ENCODE peak calls at places on chromosome 5, in nine cellular contexts. F is adrenal gland, Z is ovary, S is foreskin fibroblast, Q is lower leg skin, H is right atrium auricular region, C is GM06990, D is HCT116, X is A673. E is an unnamed sample.

GRCh38 chr5:120823316-120823715 is 359.2 kb downstream of the PRR16 start:
- DNase-seq in F (no peak), Z (no peak), S (peak), Q (no peak), H (no peak), C (no peak), D (no peak), X (no peak), E (no peak)

GRCh38 chr5:175590471-175590881 is 67.4 kb upstream of the HRH2 start:
- DNase-seq in F (peak), Z (no peak), S (peak), Q (no peak), H (no peak), C (no peak), D (no peak), X (peak), E (no peak)

GRCh38 chr5:158619083-158619788 is 480.5 kb downstream of the EBF1 start:
- DNase-seq in F (no peak), Z (no peak), S (peak), Q (no peak), H (no peak), C (no peak), D (no peak), X (no peak), E (peak)

GRCh38 chr5:174520420-174521396 is 203.7 kb upstream of the MSX2 start:
- DNase-seq in F (peak), Z (no peak), S (no peak), Q (no peak), H (peak), C (no peak), D (peak), X (no peak), E (no peak)

GRCh38 chr5:84274585-84275468 is 109.9 kb downstream of the EDIL3 start:
- DNase-seq in F (peak), Z (no peak), S (peak), Q (peak), H (no peak), C (no peak), D (peak), X (peak), E (peak)

GRCh38 chr5:30959238-30959637 is 234.2 kb upstream of the CDH6 start:
- DNase-seq in F (no peak), Z (no peak), S (no peak), Q (no peak), H (no peak), C (no peak), D (no peak), X (no peak), E (no peak)

GRCh38 chr5:132076202-132076830 is 2.7 kb downstream of the CSF2 start:
- DNase-seq in F (no peak), Z (no peak), S (no peak), Q (no peak), H (no peak), C (no peak), D (no peak), X (no peak), E (no peak)

GRCh38 chr5:11166906-11167305 is 405.9 kb upstream of the DAP start:
- DNase-seq in F (peak), Z (no peak), S (no peak), Q (no peak), H (no peak), C (no peak), D (no peak), X (no peak), E (no peak)

GRCh38 chr5:6583049-6583880 is 49.6 kb downstream of the NSUN2 start:
- DNase-seq in F (peak), Z (peak), S (peak), Q (no peak), H (peak), C (peak), D (no peak), X (peak), E (peak)

GRCh38 chr5:176784218-176785165 is 25.9 kb upstream of the UNC5A start:
- DNase-seq in F (no peak), Z (no peak), S (peak), Q (no peak), H (no peak), C (no peak), D (peak), X (no peak), E (no peak)

GRCh38 chr5:19608434-19608833 is 379.6 kb downstream of the CDH18 start:
- DNase-seq in F (no peak), Z (no peak), S (no peak), Q (no peak), H (no peak), C (no peak), D (no peak), X (peak), E (no peak)

GRCh38 chr5:59020611-59021285 is 437.9 kb downstream of the RAB3C start:
- DNase-seq in F (no peak), Z (no peak), S (no peak), Q (no peak), H (no peak), C (no peak), D (no peak), X (no peak), E (no peak)

GRCh38 chr5:65876970-65877369 is 49.4 kb upstream of the ERBIN start:
- DNase-seq in F (no peak), Z (no peak), S (no peak), Q (no peak), H (no peak), C (no peak), D (no peak), X (no peak), E (no peak)

GRCh38 chr5:95486185-95486584 is 68.6 kb downstream of the SKIC3 start:
- DNase-seq in F (no peak), Z (no peak), S (no peak), Q (no peak), H (no peak), C (no peak), D (no peak), X (no peak), E (no peak)

GRCh38 chr5:179374506-179375235 is 29.4 kb upstream of the ADAMTS2 start:
- DNase-seq in F (no peak), Z (no peak), S (no peak), Q (no peak), H (no peak), C (no peak), D (no peak), X (no peak), E (no peak)

GRCh38 chr5:149117970-149118369 is 23.3 kb upstream of the ABLIM3 start:
- DNase-seq in F (no peak), Z (no peak), S (no peak), Q (no peak), H (no peak), C (no peak), D (no peak), X (no peak), E (no peak)

GRCh38 chr5:91293131-91293530 is 90.0 kb downstream of the ARRDC3 start:
- DNase-seq in F (no peak), Z (no peak), S (peak), Q (no peak), H (no peak), C (no peak), D (no peak), X (no peak), E (no peak)

GRCh38 chr5:78544531-78545200 is 103.9 kb downstream of the LHFPL2 start:
- DNase-seq in F (peak), Z (peak), S (peak), Q (no peak), H (peak), C (peak), D (no peak), X (no peak), E (no peak)

GRCh38 chr5:56757077-56757476 is 58.3 kb upstream of the MAP3K1 start:
- DNase-seq in F (no peak), Z (no peak), S (peak), Q (no peak), H (no peak), C (no peak), D (no peak), X (no peak), E (no peak)

GRCh38 chr5:111075520-111075919 is 4.0 kb downstream of the TSLP start:
- DNase-seq in F (no peak), Z (no peak), S (peak), Q (no peak), H (no peak), C (no peak), D (peak), X (peak), E (no peak)

GRCh38 chr5:157059891-157060290 is 975 bp upstream of the HAVCR1 start:
- DNase-seq in F (no peak), Z (no peak), S (peak), Q (no peak), H (no peak), C (no peak), D (no peak), X (no peak), E (no peak)

GRCh38 chr5:143913008-143913752 is 101.2 kb downstream of the HMHB1 start:
- DNase-seq in F (no peak), Z (no peak), S (peak), Q (no peak), H (no peak), C (no peak), D (no peak), X (no peak), E (no peak)

GRCh38 chr5:131008329-131008728 is 156.7 kb downstream of the HINT1 start:
- DNase-seq in F (no peak), Z (no peak), S (no peak), Q (no peak), H (no peak), C (no peak), D (no peak), X (no peak), E (no peak)

GRCh38 chr5:104452554-104452953 is 890.0 kb upstream of the NUDT12 start:
- DNase-seq in F (no peak), Z (no peak), S (no peak), Q (no peak), H (no peak), C (no peak), D (no peak), X (no peak), E (no peak)

GRCh38 chr5:67006152-67006848 is 190.3 kb downstream of the CD180 start:
- DNase-seq in F (no peak), Z (no peak), S (no peak), Q (no peak), H (no peak), C (no peak), D (no peak), X (no peak), E (no peak)

GRCh38 chr5:34657550-34657921 is 1.4 kb downstream of the RAI14 start:
- DNase-seq in F (peak), Z (peak), S (peak), Q (no peak), H (no peak), C (no peak), D (no peak), X (peak), E (no peak)

GRCh38 chr5:178277866-178278265 is 45.3 kb upstream of the PHYKPL start:
- DNase-seq in F (no peak), Z (no peak), S (no peak), Q (no peak), H (no peak), C (no peak), D (no peak), X (no peak), E (no peak)

GRCh38 chr5:8329773-8330172 is 460.8 kb downstream of the MTRR start:
- DNase-seq in F (no peak), Z (no peak), S (peak), Q (no peak), H (no peak), C (no peak), D (no peak), X (no peak), E (no peak)

GRCh38 chr5:41869150-41869738 is 981 bp downstream of the OXCT1 start:
- DNase-seq in F (peak), Z (peak), S (peak), Q (peak), H (peak), C (no peak), D (no peak), X (no peak), E (peak)

GRCh38 chr5:142678615-142679014 is 7.3 kb downstream of the FGF1 start:
- DNase-seq in F (no peak), Z (no peak), S (no peak), Q (no peak), H (no peak), C (no peak), D (no peak), X (no peak), E (no peak)

GRCh38 chr5:72266862-72267261 is 53.2 kb downstream of the MRPS27 start:
- DNase-seq in F (no peak), Z (no peak), S (no peak), Q (no peak), H (no peak), C (no peak), D (no peak), X (no peak), E (no peak)

GRCh38 chr5:175418252-175418651 is 25.7 kb downstream of the DRD1 start:
- DNase-seq in F (no peak), Z (no peak), S (no peak), Q (no peak), H (no peak), C (no peak), D (peak), X (no peak), E (no peak)

GRCh38 chr5:157431544-157432200 is 28.3 kb upstream of the NIPAL4 start:
- DNase-seq in F (peak), Z (no peak), S (peak), Q (no peak), H (no peak), C (peak), D (peak), X (peak), E (no peak)

DNA sequence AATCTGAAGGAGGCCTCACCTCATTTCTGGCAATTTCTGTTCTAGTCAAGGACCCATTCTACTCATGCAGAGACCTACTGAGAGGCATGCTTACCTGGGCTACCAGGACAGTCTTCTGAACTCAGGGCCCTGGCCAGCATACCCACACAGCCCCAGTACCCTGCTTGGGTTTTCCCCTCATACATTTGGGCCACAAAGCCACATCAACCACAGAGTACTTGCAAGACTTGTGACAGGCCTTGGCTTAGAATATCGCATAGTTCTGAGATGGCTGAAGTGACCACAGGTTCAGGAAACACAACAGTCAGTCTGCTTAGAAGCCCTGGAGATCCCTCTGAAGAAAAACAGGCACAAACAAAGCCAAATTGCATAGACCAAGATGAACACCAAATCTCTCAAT is 758.8 kb upstream of the CDH9 start:
- DNase-seq in F (no peak), Z (no peak), S (no peak), Q (no peak), H (no peak), C (no peak), D (no peak), X (no peak), E (no peak)
- H3K4me3 ChIP-seq in F (no peak), Z (no peak), S (no peak), Q (no peak), H (no peak), C (no peak), D (no peak), X (no peak), E (no peak)

GRCh38 chr5:140205216-140205615 is 30.2 kb downstream of the CYSTM1 start:
- DNase-seq in F (no peak), Z (no peak), S (peak), Q (no peak), H (no peak), C (no peak), D (no peak), X (no peak), E (no peak)

GRCh38 chr5:140208065-140208464 is 33.1 kb downstream of the CYSTM1 start:
- DNase-seq in F (no peak), Z (no peak), S (no peak), Q (no peak), H (no peak), C (no peak), D (no peak), X (no peak), E (no peak)

GRCh38 chr5:140202610-140203009 is 27.6 kb downstream of the CYSTM1 start:
- DNase-seq in F (peak), Z (no peak), S (no peak), Q (no peak), H (no peak), C (no peak), D (no peak), X (no peak), E (no peak)

GRCh38 chr5:140207250-140207954 is 32.4 kb downstream of the CYSTM1 start:
- DNase-seq in F (no peak), Z (no peak), S (no peak), Q (no peak), H (no peak), C (no peak), D (no peak), X (no peak), E (no peak)

DNA sequence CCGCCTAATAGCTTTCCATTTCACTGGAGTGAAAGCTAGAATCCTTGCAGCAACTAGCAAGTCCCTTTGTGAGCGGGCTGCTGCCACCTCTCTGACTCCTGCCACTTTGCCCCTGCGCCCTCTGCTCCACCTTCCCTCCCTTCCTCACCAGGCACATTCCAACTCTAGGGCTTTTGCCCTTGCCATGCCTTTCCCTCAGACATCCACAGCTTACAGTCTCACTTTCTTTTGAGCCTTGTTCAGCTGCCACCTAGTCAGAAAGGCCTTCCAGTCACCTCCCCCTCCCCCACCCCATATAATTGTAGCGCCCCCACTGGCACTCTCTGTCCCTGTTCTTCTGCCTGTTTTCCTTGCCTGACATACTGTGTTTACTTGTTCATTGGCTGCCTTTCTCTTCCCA is 31.0 kb downstream of the CYSTM1 start:
- DNase-seq in F (no peak), Z (no peak), S (no peak), Q (no peak), H (no peak), C (no peak), D (no peak), X (no peak), E (no peak)
- TF ChIP-seq CTCF in F (no peak), Z (no peak), S (no peak), Q (no peak), H (no peak), C (peak), D (peak), X (no peak), E (no peak)

GRCh38 chr5:115815006-115815692 is 1.3 kb downstream of the CDO1 start:
- DNase-seq in F (no peak), Z (no peak), S (peak), Q (no peak), H (no peak), C (no peak), D (no peak), X (no peak), E (no peak)
- H3K4me3 ChIP-seq in F (no peak), Z (peak), S (peak), Q (no peak), H (peak), C (no peak), D (no peak), X (peak), E (peak)

DNA sequence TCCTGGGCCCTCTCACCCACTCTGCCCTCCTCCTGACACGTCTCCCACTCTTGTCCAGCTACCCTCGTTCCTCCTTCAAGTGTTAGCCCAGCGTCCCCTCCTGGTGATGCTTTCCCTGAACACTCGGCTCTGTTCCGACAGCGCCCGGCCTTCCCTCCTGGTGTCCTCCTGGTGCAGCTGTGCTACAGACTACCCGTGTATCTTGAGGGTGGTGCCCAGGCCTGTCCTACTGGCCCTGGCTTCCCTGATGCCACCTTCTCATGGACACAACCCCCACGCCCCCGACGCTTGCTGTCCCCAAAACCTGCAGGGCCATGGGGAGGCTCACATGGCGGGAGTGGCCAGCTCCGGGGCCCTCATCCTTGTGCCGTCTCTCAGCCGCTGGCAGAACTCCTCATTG is 21.4 kb upstream of the SCGB3A1 start:
- DNase-seq in F (no peak), Z (no peak), S (no peak), Q (no peak), H (no peak), C (no peak), D (no peak), X (no peak), E (no peak)
- TF ChIP-seq CTCF in F (no peak), Z (no peak), S (no peak), Q (no peak), H (no peak), C (no peak), D (no peak), X (no peak), E (no peak)

GRCh38 chr5:123752576-123752975 is 240.6 kb downstream of the CSNK1G3 start:
- DNase-seq in F (no peak), Z (no peak), S (peak), Q (no peak), H (no peak), C (no peak), D (no peak), X (peak), E (no peak)

GRCh38 chr5:123755587-123756324 is 243.8 kb downstream of the CSNK1G3 start:
- DNase-seq in F (no peak), Z (no peak), S (peak), Q (no peak), H (no peak), C (no peak), D (no peak), X (no peak), E (no peak)

GRCh38 chr5:123754903-123755302 is 242.9 kb downstream of the CSNK1G3 start:
- DNase-seq in F (no peak), Z (no peak), S (peak), Q (no peak), H (no peak), C (no peak), D (no peak), X (peak), E (no peak)

GRCh38 chr5:123753349-123754166 is 241.6 kb downstream of the CSNK1G3 start:
- DNase-seq in F (no peak), Z (no peak), S (no peak), Q (no peak), H (no peak), C (no peak), D (no peak), X (peak), E (no peak)

DNA sequence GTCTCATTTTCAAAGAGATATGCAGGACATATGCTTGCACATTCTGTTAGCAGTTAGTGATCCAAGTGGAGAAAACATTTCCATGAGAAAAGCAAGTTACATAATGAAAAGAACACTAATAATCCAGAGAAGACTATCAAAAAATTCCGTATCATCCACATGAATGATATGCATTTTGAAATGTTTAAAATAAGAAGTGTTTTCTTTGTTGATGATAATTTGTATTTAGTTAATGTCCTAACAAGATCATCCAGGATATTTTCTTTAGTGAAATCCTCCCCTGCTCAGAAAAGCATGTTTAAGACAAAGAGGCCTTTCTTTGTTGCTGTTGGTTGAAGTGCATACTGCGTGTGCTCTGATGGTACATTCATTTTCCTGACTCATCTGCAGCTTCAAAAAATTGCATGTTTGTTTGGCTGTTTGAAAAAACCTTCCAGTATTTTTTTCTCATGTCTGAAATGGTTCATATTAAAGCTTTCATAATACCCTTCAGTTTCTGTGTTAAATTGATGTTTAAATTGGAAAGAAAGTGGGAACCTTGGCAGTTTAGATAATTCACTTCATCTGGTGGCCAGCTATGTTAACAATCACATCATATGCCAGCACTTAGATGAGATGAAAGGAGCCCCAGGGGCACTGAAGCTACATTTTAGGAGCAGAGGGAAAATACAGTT is 242.3 kb downstream of the CSNK1G3 start:
- DNase-seq in F (no peak), Z (no peak), S (peak), Q (no peak), H (no peak), C (no peak), D (no peak), X (peak), E (no peak)
- H3K4me3 ChIP-seq in F (no peak), Z (no peak), S (no peak), Q (no peak), H (no peak), C (no peak), D (no peak), X (no peak), E (no peak)

GRCh38 chr5:154610321-154611154 is 132.5 kb upstream of the HAND1 start:
- DNase-seq in F (peak), Z (peak), S (peak), Q (peak), H (peak), C (peak), D (peak), X (peak), E (peak)
- TF ChIP-seq CTCF in F (peak), Z (no peak), S (peak), Q (no peak), H (peak), C (peak), D (peak), X (peak), E (peak)

E was measured in heart right ventricle.